ENCODE peak calls at places on chromosome X, in eight cellular contexts. S is IMR-90; B is GM04504; F is CD4-positive, alpha-beta T cell; I is GM06990; M is anterior cingulate cortex; Y is HS-27A; U is NCI-H460. L is an unnamed sample.

GRCh38 chrX:43969504-43970501 is 3.4 kb downstream of the NDP start:
- DNase-seq in M (peak), S (peak), I (no peak), B (no peak), F (no peak), U (no peak), Y (peak), L (no peak)

GRCh38 chrX:38172596-38172995 is 48.1 kb downstream of the SRPX start:
- DNase-seq in U (no peak), M (no peak), S (peak), F (no peak), I (no peak), Y (no peak), B (no peak), L (no peak)

GRCh38 chrX:103531002-103531401 is 11.7 kb upstream of the RAB40A start:
- DNase-seq in M (no peak), U (no peak), B (peak), F (no peak), I (no peak), Y (no peak), S (peak), L (no peak)

GRCh38 chrX:154380153-154380552 is 1.1 kb downstream of the EMD start:
- DNase-seq in F (no peak), Y (no peak), U (no peak), M (no peak), B (no peak), S (peak), I (no peak), L (no peak)

GRCh38 chrX:25084446-25084845 is 68.7 kb upstream of the ARX start:
- DNase-seq in S (no peak), M (no peak), U (no peak), F (no peak), Y (no peak), B (no peak), I (no peak), L (no peak)

GRCh38 chrX:1435241-1435900 is 17.3 kb downstream of the ASMTL start:
- DNase-seq in Y (no peak), S (no peak), U (no peak), B (no peak), I (no peak), F (no peak), M (no peak), L (peak)

GRCh38 chrX:149707147-149707901 is 4.5 kb upstream of the MAGEA11 start:
- DNase-seq in U (no peak), S (no peak), F (no peak), M (no peak), Y (no peak), I (no peak), B (no peak), L (no peak)

GRCh38 chrX:42442745-42443144 is 335.2 kb downstream of the PPP1R2C start:
- DNase-seq in U (no peak), B (no peak), S (no peak), F (no peak), I (no peak), Y (no peak), M (no peak), L (no peak)

GRCh38 chrX:123818243-123818642 is 41.6 kb upstream of the XIAP start:
- DNase-seq in Y (no peak), F (no peak), S (peak), B (no peak), U (no peak), M (no peak), I (no peak), L (no peak)

GRCh38 chrX:147550217-147550616 is 361.5 kb upstream of the FMR1 start:
- DNase-seq in I (no peak), M (peak), B (no peak), U (peak), Y (no peak), S (no peak), F (no peak), L (no peak)

GRCh38 chrX:70262952-70263567 is 3.1 kb upstream of the P2RY4 start:
- DNase-seq in B (no peak), U (peak), F (no peak), S (peak), Y (no peak), M (peak), I (peak), L (no peak)

GRCh38 chrX:15749642-15750610 is 11.9 kb downstream of the CA5B start:
- DNase-seq in Y (no peak), S (peak), M (peak), B (no peak), F (peak), U (no peak), I (no peak), L (no peak)

GRCh38 chrX:39675619-39676018 is 422.1 kb downstream of the BCOR start:
- DNase-seq in Y (no peak), M (no peak), S (no peak), I (no peak), B (no peak), F (no peak), U (no peak), L (no peak)

GRCh38 chrX:20529711-20530110 is 263.0 kb upstream of the RPS6KA3 start:
- DNase-seq in S (no peak), M (no peak), U (no peak), Y (no peak), B (no peak), I (no peak), F (no peak), L (no peak)